ENCODE peak calls at places on chromosomes 16 and 17, in six cellular contexts. C is MM.1S, A is neural progenitor cell, J is PC-3, R is GM23248, O is GM23338. T is an unnamed sample.

GRCh38 chr17:19905514-19905913 is 37.8 kb upstream of the ULK2 start:
- DNase-seq in O (no peak), J (no peak), C (no peak), R (no peak), A (no peak), T (no peak)

GRCh38 chr17:13352747-13353415 is 248.8 kb downstream of the HS3ST3A1 start:
- DNase-seq in R (no peak), O (no peak), A (no peak), C (no peak), J (no peak), T (no peak)

GRCh38 chr16:88533945-88534641 is 36.1 kb upstream of the ZC3H18 start:
- DNase-seq in J (peak; percentile 64), R (peak; percentile 86), O (peak; percentile 81), A (peak; percentile 92), C (peak; percentile 67), T (peak; percentile 44)

GRCh38 chr16:21685034-21685455 is 21.3 kb downstream of the OTOA start:
- DNase-seq in O (peak; percentile 70), R (no peak), J (no peak), A (peak; percentile 79), C (no peak), T (no peak)

GRCh38 chr16:3509470-3509928 is 8.7 kb downstream of the CLUAP1 start:
- DNase-seq in R (no peak), A (no peak), C (peak; percentile 85), O (no peak), J (peak; percentile 72), T (peak; percentile 89)

GRCh38 chr17:55768946-55769624 is 18.2 kb downstream of the PCTP start:
- DNase-seq in A (no peak), O (no peak), R (peak; percentile 64), J (no peak), C (no peak), T (no peak)

GRCh38 chr17:13030459-13031305 is 12.9 kb upstream of the ELAC2 start:
- DNase-seq in R (peak; percentile 67), O (peak; percentile 74), A (peak; percentile 63), J (peak; percentile 87), C (peak; percentile 41), T (no peak)

GRCh38 chr17:73720187-73720834 is 76.1 kb upstream of the SDK2 start:
- DNase-seq in C (no peak), O (no peak), R (no peak), J (no peak), A (no peak), T (no peak)

GRCh38 chr17:31699281-31699680 is 159.8 kb downstream of the COPRS start:
- DNase-seq in A (no peak), R (peak; percentile 11), J (peak; percentile 8), C (no peak), O (no peak), T (no peak)

GRCh38 chr17:78253946-78254672 is 22.7 kb downstream of the TMEM235 start:
- DNase-seq in C (peak; percentile 90), R (peak; percentile 94), J (peak; percentile 89), O (peak; percentile 97), A (peak; percentile 98), T (peak; percentile 70)

GRCh38 chr17:76968707-76969597 is 100.7 kb downstream of the MGAT5B start:
- DNase-seq in J (peak; percentile 17), C (peak; percentile 94), A (peak; percentile 98), O (peak; percentile 99), R (no peak), T (peak; percentile 60)

GRCh38 chr16:87834668-87835473 is 34.4 kb downstream of the SLC7A5 start:
- DNase-seq in J (no peak), R (no peak), A (no peak), C (no peak), O (no peak), T (peak; percentile 49)

GRCh38 chr17:70775667-70776066 is 606.3 kb downstream of the KCNJ2 start:
- DNase-seq in J (no peak), R (no peak), O (no peak), A (no peak), C (no peak), T (no peak)

GRCh38 chr16:83420206-83420760 is 387.5 kb upstream of the HSBP1 start:
- DNase-seq in A (peak; percentile 74), O (peak; percentile 62), J (peak; percentile 22), R (peak; percentile 49), C (peak; percentile 12), T (no peak)

GRCh38 chr16:83615553-83615952 is 192.2 kb upstream of the HSBP1 start:
- DNase-seq in C (no peak), O (no peak), J (no peak), A (no peak), R (peak; percentile 56), T (no peak)

GRCh38 chr16:28155293-28155692 is 56.5 kb downstream of the XPO6 start:
- DNase-seq in A (no peak), C (no peak), J (no peak), R (no peak), O (no peak), T (no peak)

GRCh38 chr16:17404903-17405691 is 65.7 kb downstream of the XYLT1 start:
- DNase-seq in J (no peak), C (no peak), A (no peak), O (no peak), R (peak; percentile 95), T (no peak)

GRCh38 chr17:62627219-62627903 is at the start of gene MRC2:
- DNase-seq in C (no peak), O (peak; percentile 89), R (peak; percentile 95), A (peak; percentile 83), J (peak; percentile 58), T (no peak)

GRCh38 chr17:66884931-66885330 is 50.0 kb downstream of the CACNG5 start:
- DNase-seq in A (no peak), C (no peak), J (no peak), R (no peak), O (no peak), T (no peak)

GRCh38 chr16:47978491-47979490 is 177.0 kb downstream of the ABCC12 start:
- DNase-seq in J (no peak), O (peak; percentile 8), R (no peak), A (peak; percentile 27), C (no peak), T (no peak)

GRCh38 chr17:48624544-48625501 is 1.3 kb downstream of the HOXB9 start:
- DNase-seq in C (no peak), O (peak; percentile 82), A (peak; percentile 65), J (peak; percentile 57), R (peak; percentile 44), T (no peak)
- TF ChIP-seq EZH2 in C (no peak), O (peak; percentile 84), A (peak; percentile 95), J (peak; percentile 51), R (peak; percentile 91), T (no peak)

GRCh38 chr17:81513669-81514484 is 1.3 kb upstream of the ACTG1 start:
- DNase-seq in R (peak; percentile 94), O (peak; percentile 84), C (peak; percentile 45), A (peak; percentile 85), J (peak; percentile 67), T (peak; percentile 41)
- H3F3A ChIP-seq in R (peaks cover 49% of the 10 kb centered on the region), O (peaks cover 53% of the 10 kb centered on the region), C (peaks cover 67% of the 10 kb centered on the region), A (peaks cover 78% of the 10 kb centered on the region), J (peaks cover 20% of the 10 kb centered on the region), T (peaks cover 57% of the 10 kb centered on the region)

GRCh38 chr16:73058616-73059409 is 10.9 kb upstream of the ZFHX3 start:
- DNase-seq in C (peak; percentile 15), R (peak; percentile 68), J (peak; percentile 37), O (peak; percentile 75), A (peak; percentile 88), T (no peak)

GRCh38 chr16:73058221-73058615 is 10.3 kb upstream of the ZFHX3 start:
- DNase-seq in J (no peak), R (peak; percentile 77), O (peak; percentile 62), A (no peak), C (peak; percentile 49), T (no peak)

GRCh38 chr16:73059779-73060178 is 11.9 kb upstream of the ZFHX3 start:
- DNase-seq in R (no peak), C (no peak), O (no peak), J (no peak), A (no peak), T (no peak)

GRCh38 chr16:73060948-73061495 is 13.1 kb upstream of the ZFHX3 start:
- DNase-seq in J (no peak), A (peak; percentile 78), O (peak; percentile 70), C (no peak), R (no peak), T (no peak)

GRCh38 chr16:73060216-73060615 is 12.3 kb upstream of the ZFHX3 start:
- DNase-seq in A (no peak), R (no peak), C (no peak), J (no peak), O (peak; percentile 31), T (no peak)
- H3K27ac ChIP-seq in A (no peak overlapping the region), R (no peak overlapping the region), C (no peak overlapping the region), J (peak overlapping the region; percentile 30), O (no peak overlapping the region), T (no peak overlapping the region)

DNA sequence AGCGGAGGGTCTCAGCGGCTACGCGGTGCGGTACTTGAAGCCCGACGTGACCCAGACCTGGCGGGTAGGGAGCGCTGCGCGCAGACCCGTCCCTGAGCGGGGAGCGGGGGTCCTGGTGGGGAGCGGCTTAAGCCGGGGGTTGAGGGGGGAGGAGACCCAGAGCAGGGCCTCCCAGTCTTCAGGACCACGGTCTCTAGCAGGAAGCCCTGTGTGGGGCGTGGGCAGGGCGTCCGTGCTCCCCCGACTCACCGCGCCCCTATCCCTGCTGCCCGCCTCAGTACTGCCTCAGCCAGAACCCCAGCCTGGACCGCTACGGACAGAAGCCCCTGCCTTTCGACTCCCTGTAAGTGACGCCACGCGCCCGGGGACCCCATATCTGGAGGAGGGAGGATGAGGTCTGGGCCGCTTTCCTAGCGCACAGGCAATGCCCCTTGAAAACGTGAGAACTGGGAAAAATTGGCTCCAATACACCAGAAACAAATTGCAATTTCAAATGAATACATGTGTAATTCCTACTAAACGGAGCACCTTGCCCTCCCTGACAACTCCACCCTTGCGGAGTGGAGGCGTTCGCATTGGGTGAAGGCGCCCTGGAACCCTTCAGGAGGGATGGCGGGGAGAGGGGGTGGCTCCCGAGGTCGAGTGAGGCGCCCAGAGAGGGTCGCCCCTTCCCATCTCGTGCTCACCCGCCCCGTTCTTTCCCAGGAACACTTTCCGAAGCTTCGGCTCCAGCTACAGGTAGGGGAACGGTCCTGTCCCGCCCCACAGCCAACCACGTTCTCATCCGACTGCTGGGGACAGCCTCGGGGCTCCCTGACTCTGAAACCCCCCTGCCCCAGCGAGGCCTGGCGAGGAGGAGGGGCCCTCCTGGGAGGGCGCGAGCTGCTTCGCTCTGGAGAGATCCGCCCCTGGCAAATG is 14.5 kb upstream of the CNGB1 start:
- DNase-seq in O (peak; percentile 58), C (no peak), J (no peak), A (peak; percentile 35), R (no peak), T (no peak)
- TF ChIP-seq EZH2 in O (peak; percentile 47), C (no peak), J (no peak), A (peak; percentile 71), R (peak; percentile 76), T (no peak)